ENCODE peak calls at places on chromosomes 6 and 20, in eight cellular contexts. K is CD4-positive, CD25-positive, alpha-beta regulatory T cell; X is cardiac muscle cell; S is brain microvascular endothelial cell; Z is body of pancreas; J is HCT116; H is kidney epithelial cell; M is CD8-positive, alpha-beta T cell. W is an unnamed sample.
A peak's percentile ranks its signal among the peaks of the same experiment; 100 is the strongest.

GRCh38 chr20:17622851-17623508 is 53.1 kb downstream of the DSTN start:
- DNase-seq in K (no peak), X (no peak), S (no peak), Z (no peak), J (no peak), H (no peak), M (no peak), W (no peak)

GRCh38 chr6:89966250-89966588 is 72.0 kb downstream of the GJA10 start:
- DNase-seq in K (no peak), X (peak; percentile 10), S (no peak), Z (no peak), J (no peak), H (no peak), M (no peak), W (no peak)

GRCh38 chr6:65299236-65299635 is 407.8 kb downstream of the EYS start:
- DNase-seq in K (no peak), X (no peak), S (no peak), Z (no peak), J (no peak), H (no peak), M (no peak), W (no peak)

GRCh38 chr6:15574023-15574422 is 88.8 kb downstream of the DTNBP1 start:
- DNase-seq in K (no peak), X (no peak), S (no peak), Z (no peak), J (no peak), H (no peak), M (no peak), W (no peak)

GRCh38 chr20:54042021-54042420 is 28.4 kb downstream of the BCAS1 start:
- DNase-seq in K (no peak), X (no peak), S (no peak), Z (no peak), J (no peak), H (no peak), M (no peak), W (no peak)

GRCh38 chr6:12490904-12491571 is 200.9 kb downstream of the EDN1 start:
- DNase-seq in K (no peak), X (peak; percentile 92), S (peak; percentile 88), Z (no peak), J (no peak), H (peak; percentile 56), M (no peak), W (no peak)

GRCh38 chr6:26268659-26269402 is 96.2 kb upstream of the BTN3A2 start:
- DNase-seq in K (no peak), X (peak; percentile 37), S (no peak), Z (no peak), J (no peak), H (no peak), M (no peak), W (no peak)

GRCh38 chr6:44576132-44576601 is 188.7 kb downstream of the CDC5L start:
- DNase-seq in K (no peak), X (peak; percentile 72), S (peak; percentile 36), Z (no peak), J (no peak), H (no peak), M (no peak), W (no peak)

GRCh38 chr6:139550361-139550760 is 175.9 kb upstream of the CITED2 start:
- DNase-seq in K (no peak), X (no peak), S (no peak), Z (peak; percentile 78), J (no peak), H (no peak), M (no peak), W (no peak)

GRCh38 chr6:25306379-25306778 is 27.2 kb downstream of the CARMIL1 start:
- DNase-seq in K (no peak), X (no peak), S (no peak), Z (no peak), J (no peak), H (no peak), M (no peak), W (no peak)

GRCh38 chr20:4193053-4193452 is 177.7 kb upstream of the RNF24 start:
- DNase-seq in K (no peak), X (no peak), S (no peak), Z (no peak), J (no peak), H (no peak), M (no peak), W (no peak)

GRCh38 chr6:44297063-44298038 is 15.8 kb downstream of the AARS2 start:
- DNase-seq in K (no peak), X (peak; percentile 49), S (no peak), Z (no peak), J (no peak), H (no peak), M (peak; percentile 66), W (peak; percentile 43)

GRCh38 chr6:35602133-35602946 is 86.4 kb downstream of the FKBP5 start:
- DNase-seq in K (no peak), X (peak; percentile 86), S (peak; percentile 40), Z (no peak), J (no peak), H (peak; percentile 47), M (peak; percentile 56), W (no peak)
- H3K4me3 ChIP-seq in K (peak overlapping the region; percentile 76), X (peak overlapping the region; percentile 5), S (no peak overlapping the region), Z (no peak overlapping the region), J (peak overlapping the region; percentile 13), H (no peak overlapping the region), M (peak overlapping the region; percentile 38), W (peak overlapping the region; percentile 58)

DNA sequence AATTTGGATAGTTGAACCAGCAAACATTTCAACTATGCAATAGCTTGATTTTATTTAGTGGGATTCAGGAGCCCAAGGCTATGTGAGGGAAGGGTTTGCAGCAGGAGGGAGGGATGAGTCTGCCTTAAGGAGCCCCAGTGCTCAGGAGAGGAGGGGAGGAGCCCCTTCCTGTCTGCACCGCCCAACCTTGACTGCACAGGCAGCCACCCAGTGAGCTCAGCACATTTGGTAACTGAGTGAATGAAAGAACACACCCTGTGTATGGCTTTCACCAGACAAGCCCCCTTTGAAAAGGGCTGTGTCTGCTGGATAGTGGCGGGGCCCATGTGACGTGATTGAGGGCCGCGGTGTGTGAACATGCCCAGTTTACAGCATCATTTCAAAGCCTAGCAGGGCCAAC is 17.0 kb downstream of the DACT2 start:
- DNase-seq in K (no peak), X (peak; percentile 33), S (no peak), Z (no peak), J (no peak), H (no peak), M (no peak), W (no peak)
- H3K27me3 ChIP-seq in K (no peaks in the 10 kb centered on the region), X (no peaks in the 10 kb centered on the region), S (no peaks in the 10 kb centered on the region), Z (no peaks in the 10 kb centered on the region), J (peaks cover 12% of the 10 kb centered on the region), H (no peaks in the 10 kb centered on the region), M (no peaks in the 10 kb centered on the region), W (no peaks in the 10 kb centered on the region)

GRCh38 chr6:151392429-151392828 is 1.1 kb upstream of the ZBTB2 start:
- DNase-seq in K (no peak), X (no peak), S (no peak), Z (no peak), J (no peak), H (no peak), M (no peak), W (no peak)
- H3K4me3 ChIP-seq in K (peak overlapping the region; percentile 92), X (peak overlapping the region; percentile 91), S (peak overlapping the region; percentile 77), Z (no peak overlapping the region), J (peak overlapping the region; percentile 80), H (peak overlapping the region; percentile 99), M (peak overlapping the region; percentile 92), W (peak overlapping the region; percentile 58)

GRCh38 chr20:59520814-59521213 is 83.5 kb upstream of the PHACTR3 start:
- DNase-seq in K (no peak), X (no peak), S (no peak), Z (no peak), J (no peak), H (no peak), M (no peak), W (no peak)
- H3K27me3 ChIP-seq in K (peaks cover 11% of the 10 kb centered on the region), X (peaks cover 21% of the 10 kb centered on the region), S (no peaks in the 10 kb centered on the region), Z (no peaks in the 10 kb centered on the region), J (peaks cover 47% of the 10 kb centered on the region), H (peaks cover 3% of the 10 kb centered on the region), M (peaks cover 5% of the 10 kb centered on the region), W (peaks cover 1% of the 10 kb centered on the region)

GRCh38 chr6:131103869-131104268 is 31.4 kb upstream of the AKAP7 start:
- DNase-seq in K (no peak), X (no peak), S (no peak), Z (no peak), J (no peak), H (no peak), M (no peak), W (no peak)
- H3K4me3 ChIP-seq in K (no peak overlapping the region), X (no peak overlapping the region), S (no peak overlapping the region), Z (no peak overlapping the region), J (no peak overlapping the region), H (no peak overlapping the region), M (no peak overlapping the region), W (no peak overlapping the region)

GRCh38 chr6:150024646-150025155 is 631 bp downstream of the RAET1L start:
- DNase-seq in K (no peak), X (no peak), S (no peak), Z (no peak), J (no peak), H (no peak), M (no peak), W (no peak)
- H3K27me3 ChIP-seq in K (peaks cover 5% of the 10 kb centered on the region), X (peaks cover 86% of the 10 kb centered on the region), S (peaks cover 31% of the 10 kb centered on the region), Z (peaks cover 16% of the 10 kb centered on the region), J (no peaks in the 10 kb centered on the region), H (peaks cover 9% of the 10 kb centered on the region), M (peaks cover 12% of the 10 kb centered on the region), W (peaks cover 10% of the 10 kb centered on the region)

GRCh38 chr6:107713214-107713962 is 110.7 kb downstream of the SCML4 start:
- DNase-seq in K (no peak), X (no peak), S (no peak), Z (no peak), J (no peak), H (no peak), M (peak; percentile 59), W (no peak)

GRCh38 chr6:107711412-107711811 is 112.7 kb downstream of the SCML4 start:
- DNase-seq in K (no peak), X (no peak), S (no peak), Z (no peak), J (no peak), H (no peak), M (no peak), W (no peak)

GRCh38 chr6:107711953-107712522 is 112.1 kb downstream of the SCML4 start:
- DNase-seq in K (no peak), X (no peak), S (no peak), Z (no peak), J (no peak), H (no peak), M (no peak), W (no peak)

GRCh38 chr6:107714104-107714503 is 110.0 kb downstream of the SCML4 start:
- DNase-seq in K (no peak), X (no peak), S (no peak), Z (no peak), J (no peak), H (no peak), M (peak; percentile 43), W (no peak)

DNA sequence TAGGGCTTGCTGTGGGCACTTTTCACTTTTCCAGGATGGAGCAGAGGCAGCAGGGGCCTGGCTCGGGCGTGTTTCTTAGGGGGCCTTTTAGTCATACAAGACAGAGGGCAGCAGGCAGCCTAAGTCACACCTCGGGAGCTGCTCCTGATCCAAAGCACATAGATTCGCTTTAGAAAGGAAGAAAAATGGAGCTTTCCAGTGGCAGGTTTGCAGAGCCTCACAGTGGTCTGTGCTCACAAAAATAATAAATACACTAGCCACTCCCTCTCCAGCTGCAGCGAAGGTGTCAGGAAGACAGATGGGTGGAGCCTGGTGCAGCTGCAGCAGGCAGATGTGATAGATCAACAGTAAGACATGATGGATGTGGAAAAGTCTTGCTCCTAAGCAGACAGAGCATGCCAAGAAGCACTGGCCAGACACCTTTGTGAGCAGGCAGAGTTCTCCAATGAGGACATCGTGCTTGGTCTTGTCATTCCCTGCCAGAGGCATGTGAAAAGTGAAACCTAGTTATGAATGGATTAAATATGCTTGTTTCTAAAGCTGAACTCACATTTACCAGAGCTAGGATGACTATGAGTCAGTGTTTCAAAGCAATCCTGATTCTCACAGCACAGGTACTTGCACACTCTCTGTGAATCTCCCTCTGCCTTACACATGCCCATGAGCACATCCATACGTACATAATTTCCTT is 111.4 kb downstream of the SCML4 start:
- DNase-seq in K (no peak), X (peak; percentile 33), S (peak; percentile 14), Z (no peak), J (no peak), H (no peak), M (no peak), W (peak; percentile 16)
- H3K4me3 ChIP-seq in K (peak overlapping the region; percentile 7), X (no peak overlapping the region), S (peak overlapping the region; percentile 29), Z (no peak overlapping the region), J (no peak overlapping the region), H (no peak overlapping the region), M (no peak overlapping the region), W (peak overlapping the region; percentile 40)

W was measured in CD8-positive, alpha-beta memory T cell.